ENCODE peak calls at places on chromosomes 13 and 19, in five cellular contexts. Y is left ventricle myocardium inferior, V is AG09309, I is fibroblast of pulmonary artery, H is IMR-90. S is an unnamed sample.

GRCh38 chr19:10655457-10656312 is 1.5 kb downstream of the ILF3 start:
- DNase-seq in Y (no peak), V (no peak), I (peak), H (peak), S (no peak)

GRCh38 chr19:8334458-8335342 is 8.4 kb downstream of the KANK3 start:
- DNase-seq in Y (peak), V (no peak), I (peak), H (peak), S (no peak)

GRCh38 chr19:17209126-17210036 is 5.8 kb upstream of the USE1 start:
- DNase-seq in Y (no peak), V (no peak), I (peak), H (peak), S (no peak)

GRCh38 chr19:3005345-3005744 is 23.7 kb downstream of the TLE2 start:
- DNase-seq in Y (no peak), V (no peak), I (no peak), H (no peak), S (no peak)

GRCh38 chr13:20231839-20232555 is at the start of gene GJB6:
- DNase-seq in Y (no peak), V (no peak), I (no peak), H (no peak), S (no peak)

GRCh38 chr19:6225232-6225635 is 54.5 kb downstream of the MLLT1 start:
- DNase-seq in Y (no peak), V (no peak), I (no peak), H (no peak), S (no peak)

GRCh38 chr13:31996611-31997010 is 35.0 kb upstream of the FRY start:
- DNase-seq in Y (no peak), V (no peak), I (no peak), H (no peak), S (no peak)

GRCh38 chr13:45658586-45659235 is 43.2 kb upstream of the ERICH6B start:
- DNase-seq in Y (no peak), V (peak), I (peak), H (peak), S (no peak)

GRCh38 chr13:46367622-46368327 is 19.3 kb downstream of the RUBCNL start:
- DNase-seq in Y (no peak), V (no peak), I (peak), H (peak), S (no peak)

GRCh38 chr13:55948175-55948574 is 1192.5 kb upstream of the PRR20A start:
- DNase-seq in Y (no peak), V (no peak), I (no peak), H (no peak), S (no peak)

GRCh38 chr19:4732680-4733114 is 9.1 kb upstream of the DPP9 start:
- DNase-seq in Y (peak), V (no peak), I (peak), H (peak), S (peak)

GRCh38 chr19:42469311-42470239 is 26.8 kb upstream of the CXCL17 start:
- DNase-seq in Y (no peak), V (no peak), I (peak), H (no peak), S (no peak)

GRCh38 chr19:41646589-41647204 is 19.8 kb upstream of the CEACAM4 start:
- DNase-seq in Y (no peak), V (no peak), I (peak), H (no peak), S (no peak)

GRCh38 chr19:55398200-55398947 is 9.2 kb downstream of the UBE2S start:
- DNase-seq in Y (no peak), V (no peak), I (no peak), H (no peak), S (no peak)

GRCh38 chr13:42487221-42487620 is 86.7 kb upstream of the TNFSF11 start:
- DNase-seq in Y (no peak), V (no peak), I (no peak), H (peak), S (no peak)

GRCh38 chr13:84413016-84413415 is 530.7 kb upstream of the SLITRK1 start:
- DNase-seq in Y (no peak), V (no peak), I (no peak), H (no peak), S (no peak)

GRCh38 chr19:54448037-54448773 is 794 bp upstream of the LENG8 start:
- DNase-seq in Y (peak), V (no peak), I (peak), H (peak), S (peak)

GRCh38 chr19:49809155-49809986 is 3.7 kb downstream of the FUZ start:
- DNase-seq in Y (peak), V (no peak), I (no peak), H (no peak), S (no peak)

GRCh38 chr13:102028846-102029245 is 373.0 kb downstream of the FGF14 start:
- DNase-seq in Y (no peak), V (no peak), I (no peak), H (no peak), S (no peak)

GRCh38 chr19:34253711-34254551 is 423 bp upstream of the GARRE1 start:
- DNase-seq in Y (peak), V (no peak), I (no peak), H (peak), S (peak)

GRCh38 chr13:33372251-33372919 is 86.8 kb upstream of the STARD13 start:
- DNase-seq in Y (no peak), V (no peak), I (no peak), H (peak), S (no peak)

GRCh38 chr19:49677232-49677881 is at the start of gene PRMT1:
- DNase-seq in Y (no peak), V (no peak), I (peak), H (no peak), S (no peak)

GRCh38 chr13:86585826-86586225 is 786.6 kb upstream of the SLITRK6 start:
- DNase-seq in Y (peak), V (no peak), I (peak), H (peak), S (no peak)

GRCh38 chr13:20924758-20925394 is 22.3 kb upstream of the XPO4 start:
- DNase-seq in Y (peak), V (peak), I (peak), H (peak), S (peak)

GRCh38 chr13:95530178-95530577 is 22.3 kb upstream of the CLDN10 start:
- DNase-seq in Y (no peak), V (peak), I (peak), H (peak), S (no peak)

GRCh38 chr13:105240356-105240755 is 1295.1 kb downstream of the EFNB2 start:
- DNase-seq in Y (no peak), V (no peak), I (no peak), H (no peak), S (no peak)

GRCh38 chr19:10727599-10728250 is 9.8 kb downstream of the DNM2 start:
- DNase-seq in Y (no peak), V (no peak), I (no peak), H (no peak), S (no peak)

GRCh38 chr19:7596191-7596937 is 701 bp downstream of the CAMSAP3 start:
- DNase-seq in Y (no peak), V (no peak), I (no peak), H (no peak), S (no peak)

GRCh38 chr13:87147076-87147475 is 524.1 kb upstream of the SLITRK5 start:
- DNase-seq in Y (no peak), V (no peak), I (peak), H (peak), S (no peak)

GRCh38 chr19:35088514-35088913 is 27.1 kb upstream of the FXYD3 start:
- DNase-seq in Y (no peak), V (peak), I (peak), H (peak), S (no peak)

GRCh38 chr19:44747739-44748425 is 626 bp upstream of the BCL3 start:
- DNase-seq in Y (peak), V (no peak), I (peak), H (peak), S (peak)

GRCh38 chr19:38506723-38507550 is 73.4 kb downstream of the RYR1 start:
- DNase-seq in Y (peak), V (no peak), I (peak), H (no peak), S (peak)

GRCh38 chr19:49874503-49875157 is 2.5 kb downstream of the AKT1S1 start:
- DNase-seq in Y (no peak), V (no peak), I (no peak), H (no peak), S (no peak)

GRCh38 chr13:28820099-28821051 is at the start of gene MTUS2:
- DNase-seq in Y (no peak), V (no peak), I (no peak), H (no peak), S (no peak)

GRCh38 chr13:38135590-38135989 is 214.1 kb upstream of the UFM1 start:
- DNase-seq in Y (no peak), V (no peak), I (no peak), H (no peak), S (no peak)

GRCh38 chr19:38509027-38509426 is 75.5 kb downstream of the RYR1 start:
- DNase-seq in Y (no peak), V (no peak), I (no peak), H (no peak), S (no peak)

GRCh38 chr13:113969973-113970611 is 3.8 kb downstream of the C13orf46 start:
- DNase-seq in Y (peak), V (no peak), I (no peak), H (no peak), S (no peak)
- H3K4me3 ChIP-seq in Y (no peak), V (no peak), I (no peak), H (no peak), S (no peak)

DNA sequence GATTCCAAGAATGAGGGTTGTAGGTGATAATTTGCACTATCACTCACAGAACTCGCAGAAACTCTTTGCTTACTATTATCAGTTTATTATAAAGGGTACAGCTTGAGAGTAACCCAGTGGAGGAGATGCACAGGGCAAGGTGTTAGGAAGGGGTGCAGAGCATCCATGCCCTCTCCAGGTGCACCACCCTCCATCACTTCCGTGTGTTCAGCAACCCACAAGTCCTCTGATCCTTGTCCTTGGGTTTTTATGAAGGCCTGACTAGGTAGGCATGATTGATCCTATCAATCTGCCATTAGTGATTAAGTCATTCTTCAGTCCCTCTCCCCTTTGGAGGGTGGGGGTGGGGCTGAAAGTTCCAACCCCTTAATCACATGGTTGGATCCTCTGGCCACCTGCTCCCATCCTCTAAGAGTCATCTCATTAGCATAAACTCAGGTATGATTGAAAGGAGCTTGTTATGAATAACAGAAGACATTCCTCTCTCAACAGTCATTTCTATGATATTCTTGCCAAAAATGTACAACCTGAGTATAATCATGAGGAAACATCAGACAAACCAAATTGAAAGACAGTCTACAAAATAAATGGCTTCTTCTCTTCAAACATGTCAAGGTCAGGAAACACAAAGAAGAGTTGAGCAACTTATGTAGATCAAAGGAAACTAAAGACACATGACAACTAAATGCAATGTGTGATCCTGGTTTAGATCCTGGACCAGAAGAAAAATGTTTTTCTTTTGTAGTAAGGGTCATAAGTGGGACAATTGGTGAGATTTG is 225.4 kb downstream of the PCCA start:
- DNase-seq in Y (no peak), V (no peak), I (peak), H (no peak), S (no peak)
- H3K4me3 ChIP-seq in Y (no peak), V (no peak), I (no peak), H (no peak), S (no peak)

GRCh38 chr13:23467048-23467931 is 33.8 kb upstream of the SACS start:
- DNase-seq in Y (no peak), V (no peak), I (no peak), H (peak), S (no peak)
- H3K4me3 ChIP-seq in Y (peak), V (no peak), I (no peak), H (no peak), S (no peak)

GRCh38 chr13:41013834-41014233 is 5.3 kb downstream of the ELF1 start:
- DNase-seq in Y (no peak), V (no peak), I (no peak), H (no peak), S (no peak)
- H3K4me3 ChIP-seq in Y (no peak), V (no peak), I (no peak), H (no peak), S (no peak)

GRCh38 chr19:58328999-58329398 is 2.2 kb downstream of the ZSCAN22 start:
- DNase-seq in Y (no peak), V (no peak), I (no peak), H (no peak), S (no peak)
- H3K4me3 ChIP-seq in Y (no peak), V (no peak), I (no peak), H (no peak), S (no peak)

GRCh38 chr19:1066748-1067340 is at the start of gene ARHGAP45:
- DNase-seq in Y (no peak), V (no peak), I (no peak), H (no peak), S (no peak)

GRCh38 chr19:1067341-1068103 is 555 bp downstream of the ARHGAP45 start:
- DNase-seq in Y (no peak), V (no peak), I (no peak), H (no peak), S (no peak)

GRCh38 chr19:1069009-1069779 is 2.2 kb downstream of the ARHGAP45 start:
- DNase-seq in Y (peak), V (no peak), I (no peak), H (no peak), S (no peak)

GRCh38 chr19:1066251-1066747 is 668 bp upstream of the ARHGAP45 start:
- DNase-seq in Y (no peak), V (no peak), I (no peak), H (no peak), S (no peak)

DNA sequence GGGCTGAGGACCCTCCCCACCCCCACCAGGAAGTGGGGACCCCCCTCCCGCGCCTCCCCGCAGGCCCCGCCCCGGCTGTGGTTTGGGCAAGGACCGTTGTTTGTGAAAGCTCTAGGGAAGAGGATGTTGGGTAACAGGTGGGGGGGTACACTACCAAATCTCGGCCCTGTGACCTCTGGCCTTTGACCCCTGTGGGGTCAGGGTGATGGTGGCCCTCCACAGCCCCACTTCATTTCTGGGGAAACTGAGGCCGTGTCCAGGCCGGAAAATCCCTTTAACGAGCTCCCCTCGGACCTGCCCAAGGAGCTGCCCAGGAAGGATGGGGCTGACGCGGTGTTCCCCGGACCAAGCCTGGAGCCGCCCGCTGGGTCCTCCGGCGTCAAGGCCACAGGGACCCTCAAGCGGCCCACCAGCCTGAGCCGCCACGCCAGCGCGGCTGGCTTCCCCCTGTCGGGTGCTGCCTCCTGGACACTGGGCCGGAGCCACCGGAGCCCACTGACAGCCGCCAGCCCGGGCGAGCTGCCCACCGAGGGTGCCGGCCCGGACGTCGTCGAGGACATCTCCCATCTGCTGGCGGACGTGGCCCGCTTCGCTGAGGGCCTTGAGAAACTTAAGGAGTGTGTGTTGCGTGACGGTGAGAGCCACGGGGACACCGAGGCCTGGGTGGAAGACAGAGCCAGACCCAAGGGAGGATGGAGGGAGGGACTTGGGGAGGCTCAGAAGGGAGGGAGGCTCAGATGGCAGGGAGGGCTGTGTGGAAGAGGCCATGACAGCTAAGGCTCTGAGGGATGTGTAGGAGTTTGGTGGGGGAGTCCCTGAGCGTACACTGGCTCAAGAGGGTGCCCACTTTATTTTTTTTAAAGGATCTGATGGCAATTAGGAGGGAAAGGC is 1.4 kb downstream of the ARHGAP45 start:
- DNase-seq in Y (peak), V (no peak), I (no peak), H (no peak), S (no peak)
- H3K4me3 ChIP-seq in Y (peak), V (no peak), I (no peak), H (no peak), S (no peak)

GRCh38 chr19:15177269-15178116 is 23.3 kb downstream of the NOTCH3 start:
- DNase-seq in Y (peak), V (no peak), I (peak), H (peak), S (peak)
- H3K4me3 ChIP-seq in Y (peak), V (no peak), I (no peak), H (no peak), S (no peak)